ENCODE peak calls at places on chromosomes 16 and 17, in five cellular contexts. One of them, this sample, is unnamed.

GRCh38 chr17:45265823-45266222 is 3.9 kb upstream of the SPATA32 start:
- DNase-seq in H1: no peak
- DNase-seq in H9: no peak
- DNase-seq in neuronal stem cell: no peak
- DNase-seq in mesenchymal stem cell: peak; percentile 73
- DNase-seq in this sample: no peak

GRCh38 chr16:1990336-1991134 is 765 bp downstream of the SYNGR3 start:
- DNase-seq in H1: peak; percentile 90
- DNase-seq in H9: peak; percentile 86
- DNase-seq in neuronal stem cell: no peak
- DNase-seq in mesenchymal stem cell: no peak
- DNase-seq in this sample: peak; percentile 38

GRCh38 chr17:18129041-18129502 is 20.5 kb downstream of the MYO15A start:
- DNase-seq in H1: no peak
- DNase-seq in H9: no peak
- DNase-seq in neuronal stem cell: no peak
- DNase-seq in mesenchymal stem cell: peak; percentile 58
- DNase-seq in this sample: no peak

GRCh38 chr16:76943936-76944335 is 247.1 kb upstream of the MON1B start:
- DNase-seq in H1: no peak
- DNase-seq in H9: no peak
- DNase-seq in neuronal stem cell: no peak
- DNase-seq in mesenchymal stem cell: no peak
- DNase-seq in this sample: no peak

GRCh38 chr16:57754354-57755060 is 18.9 kb downstream of the KATNB1 start:
- DNase-seq in H1: no peak
- DNase-seq in H9: no peak
- DNase-seq in neuronal stem cell: no peak
- DNase-seq in mesenchymal stem cell: no peak
- DNase-seq in this sample: no peak

GRCh38 chr16:69329369-69330285 is 761 bp downstream of the PDF start:
- DNase-seq in H1: no peak
- DNase-seq in H9: no peak
- DNase-seq in neuronal stem cell: no peak
- DNase-seq in mesenchymal stem cell: peak; percentile 36
- DNase-seq in this sample: peak; percentile 30

GRCh38 chr16:69424053-69424934 is at the start of gene CYB5B:
- DNase-seq in H1: peak; percentile 91
- DNase-seq in H9: peak; percentile 99
- DNase-seq in neuronal stem cell: peak; percentile 96
- DNase-seq in mesenchymal stem cell: peak; percentile 99
- DNase-seq in this sample: peak; percentile 99

GRCh38 chr17:28216528-28216927 is 102.5 kb upstream of the TMEM97 start:
- DNase-seq in H1: no peak
- DNase-seq in H9: no peak
- DNase-seq in neuronal stem cell: no peak
- DNase-seq in mesenchymal stem cell: peak; percentile 15
- DNase-seq in this sample: no peak

GRCh38 chr17:12068946-12069345 is 48.3 kb downstream of the MAP2K4 start:
- DNase-seq in H1: no peak
- DNase-seq in H9: no peak
- DNase-seq in neuronal stem cell: no peak
- DNase-seq in mesenchymal stem cell: no peak
- DNase-seq in this sample: no peak

GRCh38 chr17:7079581-7080444 is at the start of gene CLEC10A:
- DNase-seq in H1: no peak
- DNase-seq in H9: no peak
- DNase-seq in neuronal stem cell: no peak
- DNase-seq in mesenchymal stem cell: no peak
- DNase-seq in this sample: no peak

GRCh38 chr16:86761117-86761971 is 183.0 kb downstream of the FOXL1 start:
- DNase-seq in H1: peak; percentile 92
- DNase-seq in H9: peak; percentile 82
- DNase-seq in neuronal stem cell: peak; percentile 48
- DNase-seq in mesenchymal stem cell: peak; percentile 66
- DNase-seq in this sample: peak; percentile 34

GRCh38 chr17:28599311-28600184 is 723 bp upstream of the SPAG5 start:
- DNase-seq in H1: peak; percentile 54
- DNase-seq in H9: peak; percentile 63
- DNase-seq in neuronal stem cell: no peak
- DNase-seq in mesenchymal stem cell: peak; percentile 96
- DNase-seq in this sample: peak; percentile 72

GRCh38 chr17:67487506-67487905 is 110.4 kb downstream of the PITPNC1 start:
- DNase-seq in H1: no peak
- DNase-seq in H9: peak; percentile 27
- DNase-seq in neuronal stem cell: no peak
- DNase-seq in mesenchymal stem cell: peak; percentile 54
- DNase-seq in this sample: no peak

GRCh38 chr16:80158766-80159165 is 382.0 kb upstream of the DYNLRB2 start:
- DNase-seq in H1: no peak
- DNase-seq in H9: no peak
- DNase-seq in neuronal stem cell: no peak
- DNase-seq in mesenchymal stem cell: no peak
- DNase-seq in this sample: no peak

GRCh38 chr17:4721203-4722135 is 9.8 kb upstream of the MED11 start:
- DNase-seq in H1: no peak
- DNase-seq in H9: no peak
- DNase-seq in neuronal stem cell: no peak
- DNase-seq in mesenchymal stem cell: no peak
- DNase-seq in this sample: no peak

GRCh38 chr16:78832100-78832499 is 732.6 kb downstream of the WWOX start:
- DNase-seq in H1: no peak
- DNase-seq in H9: no peak
- DNase-seq in neuronal stem cell: no peak
- DNase-seq in mesenchymal stem cell: no peak
- DNase-seq in this sample: no peak
- H2BK12ac ChIP-seq in H1: no peak overlapping the region
- H2BK12ac ChIP-seq in H9: no peak overlapping the region
- H2BK12ac ChIP-seq in neuronal stem cell: no peak overlapping the region
- H2BK12ac ChIP-seq in mesenchymal stem cell: no peak overlapping the region
- H2BK12ac ChIP-seq in this sample: no peak overlapping the region

GRCh38 chr16:61923629-61924028 is 112.6 kb downstream of the CDH8 start:
- DNase-seq in H1: no peak
- DNase-seq in H9: no peak
- DNase-seq in neuronal stem cell: no peak
- DNase-seq in mesenchymal stem cell: no peak
- DNase-seq in this sample: no peak
- H2BK12ac ChIP-seq in H1: no peak overlapping the region
- H2BK12ac ChIP-seq in H9: no peak overlapping the region
- H2BK12ac ChIP-seq in neuronal stem cell: no peak overlapping the region
- H2BK12ac ChIP-seq in mesenchymal stem cell: no peak overlapping the region
- H2BK12ac ChIP-seq in this sample: no peak overlapping the region

GRCh38 chr17:53516643-53517042 is 306.1 kb upstream of the KIF2B start:
- DNase-seq in H1: no peak
- DNase-seq in H9: no peak
- DNase-seq in neuronal stem cell: no peak
- DNase-seq in mesenchymal stem cell: peak; percentile 5
- DNase-seq in this sample: no peak
- H2BK12ac ChIP-seq in H1: no peak overlapping the region
- H2BK12ac ChIP-seq in H9: no peak overlapping the region
- H2BK12ac ChIP-seq in neuronal stem cell: no peak overlapping the region
- H2BK12ac ChIP-seq in mesenchymal stem cell: no peak overlapping the region
- H2BK12ac ChIP-seq in this sample: no peak overlapping the region

GRCh38 chr17:75574404-75575093 is 13.1 kb upstream of the MYO15B start:
- DNase-seq in H1: no peak
- DNase-seq in H9: no peak
- DNase-seq in neuronal stem cell: no peak
- DNase-seq in mesenchymal stem cell: no peak
- DNase-seq in this sample: no peak

GRCh38 chr17:75572713-75573539 is 14.7 kb upstream of the MYO15B start:
- DNase-seq in H1: no peak
- DNase-seq in H9: no peak
- DNase-seq in neuronal stem cell: no peak
- DNase-seq in mesenchymal stem cell: no peak
- DNase-seq in this sample: peak; percentile 53

GRCh38 chr17:75575197-75575596 is 12.4 kb upstream of the MYO15B start:
- DNase-seq in H1: no peak
- DNase-seq in H9: no peak
- DNase-seq in neuronal stem cell: no peak
- DNase-seq in mesenchymal stem cell: no peak
- DNase-seq in this sample: no peak

GRCh38 chr17:75573994-75574393 is 13.6 kb upstream of the MYO15B start:
- DNase-seq in H1: no peak
- DNase-seq in H9: no peak
- DNase-seq in neuronal stem cell: no peak
- DNase-seq in mesenchymal stem cell: no peak
- DNase-seq in this sample: no peak

DNA sequence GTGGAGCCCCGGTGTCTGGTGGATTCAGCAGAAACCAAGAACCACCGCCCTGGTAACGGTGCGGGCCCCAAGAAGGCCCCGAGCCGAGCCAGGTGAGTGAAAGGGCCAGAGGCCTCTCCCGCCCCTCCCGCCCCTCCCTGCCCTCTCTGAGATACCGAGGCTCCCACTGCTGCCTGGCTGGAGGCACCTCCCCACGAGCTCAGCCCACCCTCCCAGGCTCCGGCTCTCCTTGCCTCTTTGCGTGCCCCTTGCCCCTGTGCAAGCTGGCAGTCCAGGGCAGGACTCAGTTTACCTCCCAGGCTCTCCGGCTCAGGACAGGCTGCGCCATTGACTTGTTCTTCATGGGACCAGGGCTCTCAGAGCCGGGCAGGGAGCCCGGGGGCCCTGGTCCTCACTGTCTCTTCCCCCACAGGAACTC is 14.1 kb upstream of the MYO15B start:
- DNase-seq in H1: no peak
- DNase-seq in H9: no peak
- DNase-seq in neuronal stem cell: no peak
- DNase-seq in mesenchymal stem cell: no peak
- DNase-seq in this sample: no peak
- H2BK12ac ChIP-seq in H1: no peak overlapping the region
- H2BK12ac ChIP-seq in H9: no peak overlapping the region
- H2BK12ac ChIP-seq in neuronal stem cell: no peak overlapping the region
- H2BK12ac ChIP-seq in mesenchymal stem cell: no peak overlapping the region
- H2BK12ac ChIP-seq in this sample: no peak overlapping the region

GRCh38 chr17:61048398-61049106 is 351.1 kb upstream of the TBX2 start:
- DNase-seq in H1: no peak
- DNase-seq in H9: no peak
- DNase-seq in neuronal stem cell: no peak
- DNase-seq in mesenchymal stem cell: peak; percentile 11
- DNase-seq in this sample: no peak

GRCh38 chr17:61057257-61057656 is 342.4 kb upstream of the TBX2 start:
- DNase-seq in H1: no peak
- DNase-seq in H9: no peak
- DNase-seq in neuronal stem cell: no peak
- DNase-seq in mesenchymal stem cell: no peak
- DNase-seq in this sample: no peak

GRCh38 chr17:61058066-61058465 is 341.6 kb upstream of the TBX2 start:
- DNase-seq in H1: no peak
- DNase-seq in H9: no peak
- DNase-seq in neuronal stem cell: no peak
- DNase-seq in mesenchymal stem cell: no peak
- DNase-seq in this sample: no peak

GRCh38 chr17:61053469-61053868 is 346.2 kb upstream of the TBX2 start:
- DNase-seq in H1: no peak
- DNase-seq in H9: no peak
- DNase-seq in neuronal stem cell: no peak
- DNase-seq in mesenchymal stem cell: no peak
- DNase-seq in this sample: no peak

GRCh38 chr17:61054430-61054829 is 345.2 kb upstream of the TBX2 start:
- DNase-seq in H1: no peak
- DNase-seq in H9: no peak
- DNase-seq in neuronal stem cell: no peak
- DNase-seq in mesenchymal stem cell: no peak
- DNase-seq in this sample: no peak
- H2BK12ac ChIP-seq in H1: no peak overlapping the region
- H2BK12ac ChIP-seq in H9: no peak overlapping the region
- H2BK12ac ChIP-seq in neuronal stem cell: no peak overlapping the region
- H2BK12ac ChIP-seq in mesenchymal stem cell: no peak overlapping the region
- H2BK12ac ChIP-seq in this sample: no peak overlapping the region

GRCh38 chr16:4110065-4110464 is 6.2 kb downstream of the ADCY9 start:
- DNase-seq in H1: no peak
- DNase-seq in H9: no peak
- DNase-seq in neuronal stem cell: no peak
- DNase-seq in mesenchymal stem cell: no peak
- DNase-seq in this sample: peak; percentile 49
- H2BK12ac ChIP-seq in H1: no peak overlapping the region
- H2BK12ac ChIP-seq in H9: no peak overlapping the region
- H2BK12ac ChIP-seq in neuronal stem cell: no peak overlapping the region
- H2BK12ac ChIP-seq in mesenchymal stem cell: no peak overlapping the region
- H2BK12ac ChIP-seq in this sample: peak overlapping the region; percentile 72